ENCODE peak calls at places on chromosomes 5 and 9, in four cellular contexts. G, R, T and W are unnamed samples.

GRCh38 chr9:33081128-33081851 is 4.8 kb upstream of the SMU1 start:
- DNase-seq in T (peak; percentile 49), R (peak; percentile 89), G (peak; percentile 64), W (peak; percentile 84)

GRCh38 chr5:119187776-119188529 is 117.1 kb downstream of the DMXL1 start:
- DNase-seq in R (no peak), G (no peak), T (no peak), W (no peak)

GRCh38 chr5:179369530-179369884 is 24.2 kb upstream of the ADAMTS2 start:
- DNase-seq in G (no peak), R (no peak), T (no peak), W (no peak)

GRCh38 chr5:142235050-142235797 is 89.6 kb downstream of the SPRY4 start:
- DNase-seq in G (no peak), T (peak; percentile 82), R (no peak), W (no peak)

GRCh38 chr5:147831465-147831864 is at the start of gene SPINK1:
- DNase-seq in R (no peak), G (no peak), T (no peak), W (no peak)

GRCh38 chr9:76877961-76878360 is 28.0 kb downstream of the PRUNE2 start:
- DNase-seq in T (no peak), G (no peak), R (no peak), W (no peak)

GRCh38 chr5:132063090-132063911 is 2.8 kb downstream of the IL3 start:
- DNase-seq in R (peak; percentile 62), T (peak; percentile 63), G (peak; percentile 86), W (peak; percentile 68)

GRCh38 chr5:171850354-171850947 is 64.8 kb downstream of the SMIM23 start:
- DNase-seq in R (peak; percentile 45), G (no peak), T (no peak), W (no peak)

GRCh38 chr9:129648764-129649115 is 6.8 kb upstream of the ASB6 start:
- DNase-seq in G (no peak), T (no peak), R (no peak), W (no peak)

GRCh38 chr5:66757219-66757833 is 161.1 kb downstream of the MAST4 start:
- DNase-seq in T (peak; percentile 20), G (no peak), R (peak; percentile 61), W (peak; percentile 49)

GRCh38 chr9:127778280-127779135 is at the start of gene SH2D3C:
- DNase-seq in T (no peak), R (no peak), G (peak; percentile 72), W (no peak)

GRCh38 chr5:72693001-72693442 is 123.4 kb upstream of the TNPO1 start:
- DNase-seq in G (no peak), T (no peak), R (no peak), W (peak; percentile 56)

GRCh38 chr9:89177401-89178161 is 1.0 kb downstream of the SHC3 start:
- DNase-seq in T (peak; percentile 39), R (no peak), G (peak; percentile 42), W (peak; percentile 15)

GRCh38 chr5:5271606-5272321 is 131.6 kb downstream of the ADAMTS16 start:
- DNase-seq in G (no peak), T (peak; percentile 74), R (no peak), W (peak; percentile 3)

GRCh38 chr5:78472469-78473106 is 112.2 kb downstream of the SCAMP1 start:
- DNase-seq in T (no peak), G (no peak), R (no peak), W (peak; percentile 34)

GRCh38 chr9:17669206-17669605 is 90.3 kb downstream of the SH3GL2 start:
- DNase-seq in T (no peak), G (no peak), R (no peak), W (no peak)

GRCh38 chr9:16413509-16414016 is 456.9 kb downstream of the BNC2 start:
- DNase-seq in T (no peak), R (peak; percentile 99), G (no peak), W (peak; percentile 97)

GRCh38 chr9:100104314-100104713 is 5.3 kb downstream of the INVS start:
- DNase-seq in G (no peak), T (no peak), R (no peak), W (peak; percentile 12)

GRCh38 chr5:45696206-45696836 is at the start of gene HCN1:
- DNase-seq in G (no peak), R (peak; percentile 65), T (peak; percentile 9), W (peak; percentile 73)

GRCh38 chr9:136058152-136058483 is 37.0 kb downstream of the NACC2 start:
- DNase-seq in R (no peak), T (no peak), G (no peak), W (no peak)

GRCh38 chr5:133579766-133580165 is 32.6 kb downstream of the FSTL4 start:
- DNase-seq in T (no peak), R (no peak), G (no peak), W (no peak)

GRCh38 chr9:92328225-92328624 is 2.5 kb downstream of the CENPP start:
- DNase-seq in G (no peak), R (peak; percentile 59), T (no peak), W (peak; percentile 67)

GRCh38 chr5:178483620-178484019 is 106.6 kb downstream of the COL23A1 start:
- DNase-seq in R (no peak), T (no peak), G (peak; percentile 77), W (peak; percentile 8)

GRCh38 chr5:178590924-178591423 is 781 bp upstream of the COL23A1 start:
- DNase-seq in R (no peak), T (no peak), G (no peak), W (peak; percentile 51)

GRCh38 chr9:123743737-123744136 is 186.2 kb downstream of the DENND1A start:
- DNase-seq in T (no peak), G (no peak), R (no peak), W (no peak)

DNA sequence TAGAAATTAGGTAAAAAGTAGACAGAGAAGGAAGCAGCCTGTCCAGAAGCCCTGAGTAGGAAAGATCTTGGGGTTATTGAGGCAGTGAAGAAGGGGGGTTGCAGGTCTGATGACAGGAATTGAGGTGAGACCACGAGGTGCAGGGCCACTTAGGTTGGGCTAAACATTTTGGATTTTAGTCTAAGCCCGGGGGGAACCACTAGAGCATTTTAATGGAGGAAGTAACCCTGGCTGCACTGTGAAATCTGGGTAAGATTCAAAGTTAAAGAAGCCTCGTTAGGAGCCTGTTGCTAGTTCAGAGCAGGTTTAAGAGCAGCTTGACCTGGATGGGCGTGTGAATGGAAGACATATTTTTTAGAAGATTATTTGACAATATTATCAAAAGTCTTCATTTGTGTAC is 38.4 kb downstream of the MAP3K1 start:
- DNase-seq in R (no peak), G (no peak), T (no peak), W (no peak)
- TF ChIP-seq CTCF in R (no peak), G (no peak), T (no peak), W (no peak)

GRCh38 chr5:2729189-2729588 is 22.3 kb downstream of the IRX2 start:
- DNase-seq in T (no peak), G (no peak), R (no peak), W (peak; percentile 1)
- H3K4me3 ChIP-seq in T (no peak overlapping the region), G (no peak overlapping the region), R (no peak overlapping the region), W (no peak overlapping the region)

GRCh38 chr5:176673651-176674583 is 26.6 kb downstream of the TSPAN17 start:
- DNase-seq in T (no peak), G (no peak), R (no peak), W (no peak)

GRCh38 chr5:176674799-176675198 is 27.5 kb downstream of the TSPAN17 start:
- DNase-seq in G (no peak), T (no peak), R (no peak), W (no peak)

GRCh38 chr5:176676361-176676824 is 29.1 kb downstream of the TSPAN17 start:
- DNase-seq in T (peak; percentile 24), R (peak; percentile 54), G (no peak), W (peak; percentile 57)

GRCh38 chr5:176677209-176677931 is 30.1 kb downstream of the TSPAN17 start:
- DNase-seq in G (no peak), R (no peak), T (no peak), W (peak; percentile 6)

GRCh38 chr5:176675676-176676360 is 28.5 kb downstream of the TSPAN17 start:
- DNase-seq in T (peak; percentile 63), G (no peak), R (peak; percentile 56), W (peak; percentile 26)
- TF ChIP-seq CTCF in T (peak; percentile 72), G (no peak), R (no peak), W (peak; percentile 55)

GRCh38 chr5:68287631-68287975 is 72.0 kb downstream of the PIK3R1 start:
- DNase-seq in R (no peak), G (no peak), T (no peak), W (no peak)
- H3K4me3 ChIP-seq in R (no peak overlapping the region), G (peak overlapping the region; percentile 52), T (no peak overlapping the region), W (peak overlapping the region; percentile 61)

GRCh38 chr9:80884180-80884579 is 805.2 kb downstream of the TLE1 start:
- DNase-seq in T (no peak), G (no peak), R (no peak), W (no peak)

GRCh38 chr9:80881946-80882345 is 807.4 kb downstream of the TLE1 start:
- DNase-seq in G (no peak), T (no peak), R (no peak), W (no peak)

GRCh38 chr9:80881350-80881749 is 808.0 kb downstream of the TLE1 start:
- DNase-seq in R (no peak), G (no peak), T (no peak), W (no peak)

GRCh38 chr9:80885894-80886293 is 803.5 kb downstream of the TLE1 start:
- DNase-seq in R (no peak), G (no peak), T (no peak), W (no peak)
- TF ChIP-seq CTCF in R (no peak), G (no peak), T (no peak), W (peak; percentile 3)

GRCh38 chr5:83026930-83027687 is 50.1 kb downstream of the TMEM167A start:
- DNase-seq in R (no peak), G (no peak), T (no peak), W (no peak)
- H3K4me3 ChIP-seq in R (no peak overlapping the region), G (no peak overlapping the region), T (no peak overlapping the region), W (no peak overlapping the region)

DNA sequence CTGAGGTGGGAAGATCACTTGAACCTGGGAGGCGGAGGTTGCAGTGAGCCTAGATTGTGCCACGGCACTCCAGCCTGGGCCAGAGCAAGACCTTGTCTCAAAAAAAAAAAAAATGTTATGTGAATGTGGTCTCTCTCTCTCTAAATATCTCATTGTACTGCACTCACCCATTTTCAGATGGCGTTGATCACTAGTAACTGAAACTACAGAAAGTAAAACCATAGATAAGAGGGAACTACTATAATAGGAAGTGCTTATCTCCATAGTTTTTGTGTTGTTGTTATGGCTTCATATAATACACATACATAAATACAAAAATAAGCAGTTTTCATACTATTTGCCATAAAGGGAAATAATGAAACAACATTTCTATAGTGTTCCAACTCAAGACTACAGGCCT is 9.1 kb downstream of the IL31RA start:
- DNase-seq in R (no peak), G (no peak), T (no peak), W (no peak)
- TF ChIP-seq CTCF in R (no peak), G (no peak), T (no peak), W (no peak)